ENCODE peak calls at places on chromosomes 6 and 20, in five cellular contexts. M is A549; L is CD4-positive, CD25-positive, alpha-beta regulatory T cell; V is body of pancreas; S is esophagus squamous epithelium. W is an unnamed sample.
A peak's percentile ranks its signal among the peaks of the same experiment; 100 is the strongest.

GRCh38 chr6:100484474-100484873 is 19.8 kb upstream of the SIM1 start:
- DNase-seq in M (no peak), L (no peak), V (no peak), S (no peak), W (no peak)

GRCh38 chr20:2914160-2914559 is 40.9 kb downstream of the PTPRA start:
- DNase-seq in M (no peak), L (no peak), V (no peak), S (no peak), W (peak; percentile 29)

GRCh38 chr20:43665466-43666176 is 1.3 kb upstream of the MYBL2 start:
- DNase-seq in M (no peak), L (no peak), V (no peak), S (no peak), W (no peak)

GRCh38 chr6:25166955-25167753 is 112.0 kb upstream of the CARMIL1 start:
- DNase-seq in M (no peak), L (no peak), V (no peak), S (no peak), W (no peak)

GRCh38 chr20:726160-726559 is 42.1 kb downstream of the SLC52A3 start:
- DNase-seq in M (no peak), L (no peak), V (no peak), S (no peak), W (no peak)

GRCh38 chr6:168574699-168575195 is 133.8 kb downstream of the SMOC2 start:
- DNase-seq in M (no peak), L (no peak), V (no peak), S (no peak), W (peak; percentile 10)

GRCh38 chr6:153003294-153003645 is 761 bp upstream of the MTRF1L start:
- DNase-seq in M (no peak), L (no peak), V (no peak), S (no peak), W (peak; percentile 53)

GRCh38 chr6:74768738-74769137 is 437.1 kb downstream of the COL12A1 start:
- DNase-seq in M (no peak), L (no peak), V (no peak), S (no peak), W (no peak)

GRCh38 chr20:51382986-51383821 is 159.3 kb downstream of the NFATC2 start:
- DNase-seq in M (no peak), L (no peak), V (peak; percentile 68), S (no peak), W (peak; percentile 41)

GRCh38 chr6:136753624-136754023 is 38.7 kb downstream of the MAP3K5 start:
- DNase-seq in M (no peak), L (peak; percentile 80), V (no peak), S (no peak), W (peak; percentile 34)

GRCh38 chr6:85975957-85976356 is 333.3 kb upstream of the SYNCRIP start:
- DNase-seq in M (no peak), L (no peak), V (no peak), S (no peak), W (no peak)

GRCh38 chr20:50280851-50281655 is 90.4 kb downstream of the CEBPB start:
- DNase-seq in M (no peak), L (no peak), V (no peak), S (no peak), W (no peak)

GRCh38 chr6:169632841-169633240 is 69.0 kb downstream of the WDR27 start:
- DNase-seq in M (no peak), L (no peak), V (no peak), S (no peak), W (no peak)

GRCh38 chr6:33193619-33194018 is 1.4 kb upstream of the COL11A2 start:
- DNase-seq in M (no peak), L (no peak), V (no peak), S (no peak), W (no peak)
- H3K4me3 ChIP-seq in M (no peak overlapping the region), L (no peak overlapping the region), V (no peak overlapping the region), S (peak overlapping the region; percentile 42), W (no peak overlapping the region)

DNA sequence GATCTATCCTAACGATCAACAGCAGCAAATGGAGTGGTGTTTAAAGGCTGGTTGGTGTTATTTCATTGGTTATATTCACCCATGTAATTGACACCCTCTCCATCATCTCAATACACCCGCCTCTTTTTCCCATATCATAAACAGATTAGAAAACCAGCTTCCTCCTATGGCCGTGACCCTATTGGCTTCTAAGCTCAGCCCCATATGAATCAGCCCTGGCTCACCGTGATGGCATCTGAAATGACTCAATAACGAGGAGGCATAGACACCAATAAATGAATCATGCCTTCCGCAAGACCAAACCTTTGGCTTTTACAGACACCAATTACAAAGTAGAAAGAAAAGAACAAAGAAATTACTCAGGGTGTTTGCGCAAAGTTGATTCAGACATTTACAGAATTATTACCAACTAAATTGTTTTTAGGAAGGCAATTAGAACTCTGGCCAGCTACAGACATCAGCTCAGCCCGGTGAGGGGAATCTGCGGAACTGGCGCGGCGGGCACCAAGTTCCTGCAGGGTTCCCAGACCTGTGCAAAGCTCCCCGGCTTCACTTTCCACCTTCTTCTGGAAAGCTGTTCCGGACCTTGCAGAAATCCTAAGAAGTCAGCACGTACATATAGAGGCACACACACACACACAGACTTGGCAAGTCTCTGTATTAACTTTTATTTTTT is 11.5 kb downstream of the PMEPA1 start:
- DNase-seq in M (peak; percentile 99), L (no peak), V (no peak), S (no peak), W (peak; percentile 100)
- H3K4me3 ChIP-seq in M (peak overlapping the region; percentile 29), L (no peak overlapping the region), V (no peak overlapping the region), S (no peak overlapping the region), W (no peak overlapping the region)

GRCh38 chr20:45926731-45927070 is 7.8 kb upstream of the PCIF1 start:
- DNase-seq in M (no peak), L (no peak), V (no peak), S (no peak), W (no peak)
- H3K4me3 ChIP-seq in M (no peak overlapping the region), L (no peak overlapping the region), V (no peak overlapping the region), S (no peak overlapping the region), W (no peak overlapping the region)

GRCh38 chr6:165884813-165885765 is 222.0 kb upstream of the PDE10A start:
- DNase-seq in M (peak; percentile 52), L (peak; percentile 21), V (peak; percentile 70), S (no peak), W (peak; percentile 37)
- H3K4me3 ChIP-seq in M (no peak overlapping the region), L (no peak overlapping the region), V (no peak overlapping the region), S (no peak overlapping the region), W (no peak overlapping the region)

GRCh38 chr6:42505377-42505702 is 53.6 kb upstream of the TRERF1 start:
- DNase-seq in M (peak; percentile 16), L (no peak), V (no peak), S (no peak), W (peak; percentile 85)
- H3K4me3 ChIP-seq in M (peak overlapping the region; percentile 44), L (no peak overlapping the region), V (no peak overlapping the region), S (no peak overlapping the region), W (no peak overlapping the region)

DNA sequence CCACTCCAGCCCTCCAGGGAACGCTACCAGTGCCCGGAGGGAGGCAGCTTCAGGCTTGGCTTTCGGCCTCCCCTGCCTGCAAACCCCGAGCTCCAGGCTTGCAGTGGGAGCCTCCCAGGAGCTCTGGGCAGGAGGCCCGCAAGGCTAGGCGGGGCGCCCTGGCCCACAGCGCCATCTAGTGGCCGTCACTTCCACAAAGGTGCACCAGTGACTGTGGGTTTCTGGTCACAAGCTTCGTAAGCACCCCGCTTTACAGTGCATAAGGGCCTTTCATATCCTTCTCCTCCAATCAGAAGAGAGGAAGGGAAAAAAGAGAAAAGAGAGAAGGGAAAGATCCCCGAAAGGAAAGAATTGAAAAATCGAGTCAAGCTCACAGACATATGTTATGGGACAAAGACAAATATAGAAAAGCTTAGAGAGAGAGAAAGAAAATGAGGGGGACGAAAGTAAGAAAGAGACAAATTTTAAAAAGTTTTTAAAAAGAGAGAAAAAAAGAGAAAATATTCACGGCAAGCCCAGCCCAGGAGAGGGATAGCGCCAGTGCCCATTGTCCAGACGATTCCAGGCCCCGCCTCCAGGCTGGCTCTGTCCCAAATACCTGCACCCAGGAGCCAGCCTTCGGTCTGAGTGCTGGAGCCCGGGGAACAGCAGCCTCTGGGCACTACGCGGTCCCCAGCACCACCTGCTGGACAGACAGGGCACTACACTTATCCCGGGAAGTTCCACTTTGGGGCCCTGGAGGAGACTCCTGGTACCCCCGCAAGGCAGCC is 207.1 kb downstream of the PREX1 start:
- DNase-seq in M (peak; percentile 92), L (peak; percentile 60), V (peak; percentile 93), S (no peak), W (peak; percentile 66)
- H3K4me3 ChIP-seq in M (peak overlapping the region; percentile 42), L (peak overlapping the region; percentile 37), V (no peak overlapping the region), S (peak overlapping the region; percentile 29), W (no peak overlapping the region)

DNA sequence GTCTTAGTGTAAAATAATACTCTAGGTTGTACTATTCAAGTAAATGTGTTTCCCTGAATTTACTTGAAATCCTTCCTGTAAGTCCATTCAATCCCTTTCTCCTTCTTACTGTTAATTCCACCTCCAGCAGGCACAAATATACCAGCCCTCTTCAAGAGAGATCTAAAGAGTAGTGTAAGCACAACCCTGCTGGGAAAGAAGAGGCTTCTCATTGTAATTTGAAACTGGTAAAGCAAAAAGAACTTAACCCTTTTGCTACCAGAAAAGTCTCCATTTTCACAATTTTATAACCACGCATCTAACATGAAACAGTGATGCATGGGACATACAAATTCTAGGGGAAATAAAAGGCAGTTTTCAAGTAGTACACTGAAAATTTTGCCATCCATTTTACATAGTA is at the start of gene BMP5:
- DNase-seq in M (no peak), L (no peak), V (no peak), S (no peak), W (no peak)
- H3K4me3 ChIP-seq in M (no peak within 1 kb of the TSS), L (no peak within 1 kb of the TSS), V (no peak within 1 kb of the TSS), S (no peak within 1 kb of the TSS), W (no peak within 1 kb of the TSS)

DNA sequence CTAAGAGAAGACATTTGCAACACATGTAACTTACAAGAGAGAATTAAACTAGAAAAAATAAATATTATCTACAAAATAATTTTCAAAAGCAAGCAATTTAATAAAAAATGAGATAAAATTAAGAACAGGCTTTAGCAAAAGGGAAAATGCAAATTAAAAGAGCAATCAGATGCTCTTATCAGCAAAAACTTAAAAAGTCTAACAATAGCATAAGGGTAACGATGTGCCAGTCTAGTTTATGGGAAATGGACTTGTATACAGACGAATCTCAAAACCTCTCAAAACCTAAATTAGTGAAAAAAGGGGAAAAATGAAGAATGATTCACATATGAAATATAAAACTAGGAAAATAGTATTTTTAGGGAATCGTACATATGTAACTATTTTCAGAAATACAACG is 1.1 kb upstream of the MANEA start:
- DNase-seq in M (no peak), L (no peak), V (no peak), S (no peak), W (peak; percentile 1)
- H3K4me3 ChIP-seq in M (peak overlapping the region; percentile 96), L (peak overlapping the region; percentile 95), V (peak overlapping the region; percentile 96), S (peak overlapping the region; percentile 77), W (peak overlapping the region; percentile 81)

DNA sequence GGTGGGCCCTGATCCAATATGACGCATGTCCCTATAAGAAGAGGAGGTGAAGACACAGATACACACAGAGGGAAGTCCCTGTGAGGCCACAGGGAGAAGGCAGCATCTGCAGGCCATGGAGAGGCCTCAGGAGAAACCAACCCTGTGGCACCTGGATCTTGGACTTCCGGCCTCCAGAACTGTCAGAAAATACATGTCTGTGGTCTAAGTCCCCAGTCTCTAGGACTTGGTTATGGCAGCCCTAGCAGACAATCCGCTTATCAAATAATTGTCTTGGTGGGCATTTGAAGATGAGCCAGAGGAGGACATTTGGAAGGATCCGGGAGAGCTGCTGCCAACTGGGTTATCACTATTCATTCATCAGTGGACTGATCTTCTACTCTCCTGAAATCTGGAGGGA is 57.6 kb upstream of the FOXQ1 start:
- DNase-seq in M (no peak), L (no peak), V (no peak), S (no peak), W (no peak)
- H3K4me3 ChIP-seq in M (no peak overlapping the region), L (no peak overlapping the region), V (no peak overlapping the region), S (no peak overlapping the region), W (no peak overlapping the region)

W was measured in bronchial epithelial cell.